ENCODE peak calls at places on chromosomes 1 and 21, in four cellular contexts. M is amniotic stem cell, L is small intestine, Q is AG10803. O is an unnamed sample.

GRCh38 chr1:32500387-32501209 is 35.7 kb downstream of the ZBTB8B start:
- DNase-seq in Q (peak), M (no peak), L (peak), O (no peak)

GRCh38 chr1:18921506-18922251 is 19.3 kb upstream of the ALDH4A1 start:
- DNase-seq in M (no peak), L (no peak), Q (no peak), O (no peak)

GRCh38 chr1:176736015-176736414 is 273.0 kb downstream of the PAPPA2 start:
- DNase-seq in Q (no peak), L (no peak), M (no peak), O (no peak)

GRCh38 chr21:41726970-41727783 is 39.7 kb downstream of the RIPK4 start:
- DNase-seq in Q (peak), M (no peak), L (no peak), O (peak)

GRCh38 chr1:152481869-152482664 is 28.5 kb upstream of the LCE5A start:
- DNase-seq in Q (no peak), L (peak), M (no peak), O (no peak)

GRCh38 chr21:16280731-16281130 is 550.9 kb downstream of the USP25 start:
- DNase-seq in Q (no peak), L (no peak), M (no peak), O (no peak)

GRCh38 chr1:40607921-40608320 is 57.6 kb downstream of the RIMS3 start:
- DNase-seq in L (no peak), Q (no peak), M (no peak), O (no peak)

GRCh38 chr1:45583666-45584350 is at the start of gene NASP:
- DNase-seq in M (peak), Q (peak), L (peak), O (peak)

GRCh38 chr1:203144661-203145060 is 17.1 kb downstream of the ADORA1 start:
- DNase-seq in Q (peak), L (no peak), M (no peak), O (peak)

GRCh38 chr1:195158091-195158490 is 1450.1 kb downstream of the KCNT2 start:
- DNase-seq in M (no peak), Q (no peak), L (no peak), O (no peak)

GRCh38 chr1:39142394-39143060 is 62.0 kb upstream of the MACF1 start:
- DNase-seq in Q (peak), L (peak), M (no peak), O (no peak)

GRCh38 chr1:10530281-10530740 is 55.6 kb downstream of the PEX14 start:
- DNase-seq in Q (peak), M (no peak), L (no peak), O (no peak)

GRCh38 chr21:32794643-32795042 is 23.1 kb upstream of the PAXBP1 start:
- DNase-seq in L (no peak), Q (no peak), M (no peak), O (peak)

GRCh38 chr1:67748630-67749029 is 63.6 kb downstream of the GADD45A start:
- DNase-seq in L (peak), M (no peak), Q (peak), O (peak)

GRCh38 chr21:44748621-44749020 is 37.2 kb upstream of the TSPEAR start:
- DNase-seq in Q (no peak), L (no peak), M (no peak), O (no peak)

GRCh38 chr1:54084794-54085193 is 31.4 kb downstream of the TCEANC2 start:
- DNase-seq in L (no peak), M (no peak), Q (no peak), O (no peak)

GRCh38 chr1:118254483-118254882 is 69.5 kb upstream of the SPAG17 start:
- DNase-seq in Q (peak), L (no peak), M (no peak), O (no peak)

GRCh38 chr1:15245593-15246325 is 1.3 kb upstream of the FHAD1 start:
- DNase-seq in L (no peak), Q (peak), M (no peak), O (no peak)

GRCh38 chr1:196779093-196779492 is 4.5 kb downstream of the CFHR3 start:
- DNase-seq in Q (no peak), L (no peak), M (no peak), O (no peak)

GRCh38 chr1:202623075-202623474 is 87.2 kb downstream of the SYT2 start:
- DNase-seq in Q (peak), L (no peak), M (no peak), O (no peak)